ENCODE peak calls at places on chromosomes 13 and 19, in seven cellular contexts. One of them, this sample, is unnamed.

GRCh38 chr13:96460571-96460970 is 370.7 kb downstream of the HS6ST3 start:
- DNase-seq in upper lobe of left lung: no peak
- DNase-seq in spleen: no peak
- DNase-seq in breast epithelium: no peak
- DNase-seq in stomach: no peak
- DNase-seq in K562: no peak
- DNase-seq in HCT116: no peak
- DNase-seq in this sample: no peak

GRCh38 chr19:3494051-3494450 is 6.4 kb downstream of the DOHH start:
- DNase-seq in K562: peak; percentile 91
- DNase-seq in spleen: no peak
- DNase-seq in upper lobe of left lung: no peak
- DNase-seq in HCT116: no peak
- DNase-seq in breast epithelium: no peak
- DNase-seq in stomach: peak; percentile 62
- DNase-seq in this sample: no peak

GRCh38 chr19:57779220-57779845 is 9.9 kb downstream of the ZNF586 start:
- DNase-seq in stomach: no peak
- DNase-seq in HCT116: no peak
- DNase-seq in breast epithelium: no peak
- DNase-seq in spleen: no peak
- DNase-seq in K562: no peak
- DNase-seq in upper lobe of left lung: no peak
- DNase-seq in this sample: no peak

GRCh38 chr13:51937320-51938290 is 73.6 kb downstream of the ATP7B start:
- DNase-seq in breast epithelium: no peak
- DNase-seq in spleen: no peak
- DNase-seq in upper lobe of left lung: no peak
- DNase-seq in stomach: no peak
- DNase-seq in HCT116: no peak
- DNase-seq in K562: no peak
- DNase-seq in this sample: peak; percentile 73

GRCh38 chr13:31882794-31883193 is 143.5 kb downstream of the RXFP2 start:
- DNase-seq in upper lobe of left lung: no peak
- DNase-seq in stomach: no peak
- DNase-seq in HCT116: no peak
- DNase-seq in K562: no peak
- DNase-seq in breast epithelium: no peak
- DNase-seq in spleen: no peak
- DNase-seq in this sample: no peak

GRCh38 chr19:50332264-50333038 is 3.3 kb upstream of the KCNC3 start:
- DNase-seq in HCT116: no peak
- DNase-seq in upper lobe of left lung: no peak
- DNase-seq in K562: no peak
- DNase-seq in spleen: peak; percentile 71
- DNase-seq in stomach: no peak
- DNase-seq in breast epithelium: no peak
- DNase-seq in this sample: no peak

GRCh38 chr13:50589651-50590054 is 253.8 kb downstream of the DLEU7 start:
- DNase-seq in breast epithelium: no peak
- DNase-seq in K562: no peak
- DNase-seq in spleen: no peak
- DNase-seq in stomach: no peak
- DNase-seq in HCT116: no peak
- DNase-seq in upper lobe of left lung: no peak
- DNase-seq in this sample: no peak

GRCh38 chr13:57946361-57946760 is 314.8 kb downstream of the PCDH17 start:
- DNase-seq in HCT116: no peak
- DNase-seq in breast epithelium: no peak
- DNase-seq in K562: no peak
- DNase-seq in upper lobe of left lung: no peak
- DNase-seq in spleen: no peak
- DNase-seq in stomach: no peak
- DNase-seq in this sample: no peak

GRCh38 chr13:80274643-80275042 is 66.3 kb downstream of the SPRY2 start:
- DNase-seq in HCT116: no peak
- DNase-seq in K562: no peak
- DNase-seq in stomach: no peak
- DNase-seq in breast epithelium: no peak
- DNase-seq in spleen: no peak
- DNase-seq in upper lobe of left lung: no peak
- DNase-seq in this sample: no peak

GRCh38 chr19:10922638-10923014 is 5.8 kb downstream of the YIPF2 start:
- DNase-seq in spleen: no peak
- DNase-seq in breast epithelium: no peak
- DNase-seq in HCT116: no peak
- DNase-seq in stomach: no peak
- DNase-seq in upper lobe of left lung: no peak
- DNase-seq in K562: no peak
- DNase-seq in this sample: no peak

GRCh38 chr19:10920781-10921180 is 7.7 kb downstream of the YIPF2 start:
- DNase-seq in breast epithelium: no peak
- DNase-seq in spleen: no peak
- DNase-seq in stomach: no peak
- DNase-seq in upper lobe of left lung: no peak
- DNase-seq in K562: no peak
- DNase-seq in HCT116: no peak
- DNase-seq in this sample: no peak

GRCh38 chr19:10920288-10920655 is 8.2 kb downstream of the YIPF2 start:
- DNase-seq in stomach: no peak
- DNase-seq in HCT116: no peak
- DNase-seq in spleen: no peak
- DNase-seq in K562: no peak
- DNase-seq in breast epithelium: no peak
- DNase-seq in upper lobe of left lung: no peak
- DNase-seq in this sample: no peak

GRCh38 chr19:10921909-10922637 is 6.4 kb downstream of the YIPF2 start:
- DNase-seq in HCT116: no peak
- DNase-seq in stomach: no peak
- DNase-seq in K562: no peak
- DNase-seq in breast epithelium: no peak
- DNase-seq in spleen: no peak
- DNase-seq in upper lobe of left lung: no peak
- DNase-seq in this sample: no peak

DNA sequence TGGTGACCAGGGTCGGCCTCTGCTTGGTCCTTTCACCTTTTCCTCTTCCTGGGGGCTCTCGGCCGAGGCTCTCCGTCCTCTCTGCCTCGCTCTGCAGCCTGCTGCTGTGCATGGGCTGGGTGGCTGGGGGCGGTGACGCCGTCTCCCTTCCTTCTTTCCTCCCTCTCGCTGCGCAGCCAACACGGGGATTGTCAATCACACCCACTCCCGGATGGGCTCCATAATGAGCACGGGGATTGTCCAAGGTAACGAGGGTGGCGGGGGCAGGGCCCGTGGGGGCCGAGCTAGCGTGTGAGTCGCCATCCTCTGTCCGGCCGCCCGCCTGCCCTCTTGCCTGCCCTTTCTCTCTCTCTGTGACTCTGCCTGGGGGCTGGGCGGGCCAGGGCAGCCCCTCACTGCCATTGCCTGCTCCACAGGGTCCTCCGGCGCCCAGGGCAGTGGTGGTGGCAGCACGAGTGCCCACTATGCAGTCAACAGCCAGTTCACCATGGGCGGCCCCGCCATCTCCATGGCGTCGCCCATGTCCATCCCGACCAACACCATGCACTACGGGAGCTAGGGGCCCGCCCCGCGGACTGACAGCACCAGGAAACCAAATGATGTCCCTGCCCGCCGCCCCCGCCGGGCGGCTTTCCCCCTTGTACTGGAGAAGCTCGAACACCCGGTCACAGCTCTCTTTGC is 7.1 kb downstream of the YIPF2 start:
- DNase-seq in breast epithelium: no peak
- DNase-seq in HCT116: no peak
- DNase-seq in K562: no peak
- DNase-seq in stomach: no peak
- DNase-seq in spleen: no peak
- DNase-seq in upper lobe of left lung: no peak
- DNase-seq in this sample: no peak
- TF ChIP-seq POLR2AphosphoS5 in breast epithelium: no peak
- TF ChIP-seq POLR2AphosphoS5 in HCT116: no peak
- TF ChIP-seq POLR2AphosphoS5 in K562: no peak
- TF ChIP-seq POLR2AphosphoS5 in stomach: no peak
- TF ChIP-seq POLR2AphosphoS5 in spleen: no peak
- TF ChIP-seq POLR2AphosphoS5 in upper lobe of left lung: no peak
- TF ChIP-seq POLR2AphosphoS5 in this sample: no peak

GRCh38 chr19:40449506-40449905 is 5.4 kb upstream of the SERTAD3 start:
- DNase-seq in breast epithelium: no peak
- DNase-seq in spleen: no peak
- DNase-seq in upper lobe of left lung: no peak
- DNase-seq in HCT116: no peak
- DNase-seq in stomach: no peak
- DNase-seq in K562: no peak
- DNase-seq in this sample: no peak

GRCh38 chr19:40457048-40457447 is 8.5 kb downstream of the BLVRB start:
- DNase-seq in K562: no peak
- DNase-seq in upper lobe of left lung: no peak
- DNase-seq in spleen: no peak
- DNase-seq in HCT116: no peak
- DNase-seq in stomach: no peak
- DNase-seq in breast epithelium: no peak
- DNase-seq in this sample: no peak

GRCh38 chr19:40453151-40453735 is 9.1 kb upstream of the SERTAD3 start:
- DNase-seq in K562: no peak
- DNase-seq in HCT116: no peak
- DNase-seq in spleen: no peak
- DNase-seq in stomach: no peak
- DNase-seq in breast epithelium: no peak
- DNase-seq in upper lobe of left lung: no peak
- DNase-seq in this sample: no peak

GRCh38 chr19:40450664-40451063 is 6.5 kb upstream of the SERTAD3 start:
- DNase-seq in breast epithelium: no peak
- DNase-seq in upper lobe of left lung: no peak
- DNase-seq in spleen: no peak
- DNase-seq in stomach: no peak
- DNase-seq in K562: no peak
- DNase-seq in HCT116: no peak
- DNase-seq in this sample: no peak

DNA sequence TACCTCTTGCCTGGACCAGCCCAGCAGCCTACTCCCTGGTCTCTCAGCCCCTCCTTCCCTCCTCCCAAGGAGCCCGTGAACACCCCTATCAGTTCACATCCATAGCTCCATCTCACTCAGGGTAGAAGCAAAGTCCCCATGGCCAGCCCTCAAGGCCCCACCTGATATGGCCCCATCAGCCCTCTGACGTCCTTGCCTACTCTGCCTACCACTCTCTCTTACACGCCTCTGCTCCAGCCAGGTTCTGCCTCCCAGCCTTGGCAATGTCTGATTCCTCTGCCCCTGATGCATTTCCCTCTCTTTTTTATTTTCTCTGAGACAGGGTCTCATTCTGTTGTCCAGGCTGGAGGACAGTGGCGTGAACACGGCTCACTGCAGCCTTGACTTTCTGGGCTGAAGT is 7.9 kb upstream of the SERTAD3 start:
- DNase-seq in breast epithelium: no peak
- DNase-seq in K562: no peak
- DNase-seq in spleen: no peak
- DNase-seq in upper lobe of left lung: no peak
- DNase-seq in HCT116: no peak
- DNase-seq in stomach: no peak
- DNase-seq in this sample: no peak
- TF ChIP-seq POLR2A in breast epithelium: no peak
- TF ChIP-seq POLR2A in K562: peak; percentile 42
- TF ChIP-seq POLR2A in spleen: no peak
- TF ChIP-seq POLR2A in upper lobe of left lung: no peak
- TF ChIP-seq POLR2A in HCT116: no peak
- TF ChIP-seq POLR2A in stomach: no peak
- TF ChIP-seq POLR2A in this sample: no peak

DNA sequence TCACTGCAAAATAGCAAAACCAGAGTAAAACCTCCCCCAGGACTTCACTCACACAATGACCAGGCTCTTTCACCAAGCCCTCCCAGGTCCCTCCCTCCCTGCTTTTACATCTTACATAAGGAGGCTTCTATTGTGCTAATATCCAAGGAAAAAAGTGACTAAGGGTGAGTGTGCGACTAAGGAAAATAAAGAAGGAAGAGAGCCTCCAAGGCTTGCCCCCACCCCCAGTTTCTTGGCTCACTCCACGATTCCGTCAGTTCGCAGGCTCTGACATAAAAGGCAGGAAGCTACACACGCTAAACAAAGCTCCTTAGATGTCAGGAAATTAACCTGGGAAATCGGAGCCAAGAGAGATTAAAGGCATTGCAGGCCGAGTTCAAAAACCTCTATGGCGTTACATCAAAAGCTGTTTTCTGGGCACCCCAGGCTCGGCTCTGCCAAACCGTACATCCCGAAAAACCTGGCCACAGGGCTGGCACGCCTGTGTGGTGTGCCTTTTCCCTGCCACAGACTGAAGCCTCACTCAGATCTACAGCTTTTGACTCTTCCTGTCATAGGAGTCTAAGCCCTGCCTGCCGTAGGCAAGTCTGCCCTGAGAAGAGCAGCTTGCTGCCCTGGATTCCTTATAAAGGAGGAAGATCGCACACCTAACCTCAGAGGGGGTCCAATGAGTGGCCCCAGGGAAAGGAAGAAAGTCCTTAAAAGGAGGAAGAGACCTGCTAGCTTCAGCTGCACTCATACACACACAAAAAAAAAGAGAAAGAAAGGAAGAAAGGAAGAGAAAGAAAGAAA is 67.0 kb upstream of the SERP2 start:
- DNase-seq in spleen: no peak
- DNase-seq in HCT116: peak; percentile 99
- DNase-seq in K562: no peak
- DNase-seq in breast epithelium: no peak
- DNase-seq in stomach: peak; percentile 77
- DNase-seq in upper lobe of left lung: peak; percentile 62
- DNase-seq in this sample: no peak
- TF ChIP-seq POLR2AphosphoS5 in spleen: no peak
- TF ChIP-seq POLR2AphosphoS5 in HCT116: peak; percentile 83
- TF ChIP-seq POLR2AphosphoS5 in K562: no peak
- TF ChIP-seq POLR2AphosphoS5 in breast epithelium: peak; percentile 79
- TF ChIP-seq POLR2AphosphoS5 in stomach: peak; percentile 64
- TF ChIP-seq POLR2AphosphoS5 in upper lobe of left lung: peak; percentile 83
- TF ChIP-seq POLR2AphosphoS5 in this sample: no peak

GRCh38 chr13:23570931-23571330 is 719 bp downstream of the TNFRSF19 start:
- DNase-seq in spleen: no peak
- DNase-seq in breast epithelium: no peak
- DNase-seq in upper lobe of left lung: no peak
- DNase-seq in K562: no peak
- DNase-seq in stomach: no peak
- DNase-seq in HCT116: no peak
- DNase-seq in this sample: no peak

GRCh38 chr13:23567792-23568480 is 2.3 kb upstream of the TNFRSF19 start:
- DNase-seq in breast epithelium: no peak
- DNase-seq in stomach: no peak
- DNase-seq in spleen: no peak
- DNase-seq in K562: no peak
- DNase-seq in upper lobe of left lung: no peak
- DNase-seq in HCT116: no peak
- DNase-seq in this sample: no peak

GRCh38 chr13:23574421-23574820 is 4.2 kb downstream of the TNFRSF19 start:
- DNase-seq in stomach: no peak
- DNase-seq in HCT116: no peak
- DNase-seq in spleen: no peak
- DNase-seq in K562: no peak
- DNase-seq in breast epithelium: no peak
- DNase-seq in upper lobe of left lung: no peak
- DNase-seq in this sample: no peak

GRCh38 chr13:23572836-23573235 is 2.6 kb downstream of the TNFRSF19 start:
- DNase-seq in upper lobe of left lung: no peak
- DNase-seq in K562: no peak
- DNase-seq in spleen: no peak
- DNase-seq in breast epithelium: no peak
- DNase-seq in stomach: no peak
- DNase-seq in HCT116: no peak
- DNase-seq in this sample: no peak

GRCh38 chr13:23570099-23570926 is at the start of gene TNFRSF19:
- DNase-seq in upper lobe of left lung: no peak
- DNase-seq in K562: peak; percentile 17
- DNase-seq in stomach: no peak
- DNase-seq in breast epithelium: no peak
- DNase-seq in spleen: no peak
- DNase-seq in HCT116: no peak
- DNase-seq in this sample: no peak
- TF ChIP-seq POLR2A in upper lobe of left lung: no peak
- TF ChIP-seq POLR2A in K562: no peak
- TF ChIP-seq POLR2A in stomach: no peak
- TF ChIP-seq POLR2A in breast epithelium: no peak
- TF ChIP-seq POLR2A in spleen: no peak
- TF ChIP-seq POLR2A in HCT116: no peak
- TF ChIP-seq POLR2A in this sample: no peak